ENCODE peak calls at places on chromosomes 3 and 15, in nine cellular contexts. C, F, O, J, G, T, U, Q and K are unnamed samples.

GRCh38 chr3:132262305-132262704 is 54.9 kb upstream of the ACP3 start:
- DNase-seq in C (no peak), F (no peak), O (no peak), J (no peak), G (no peak), T (no peak), U (no peak), Q (no peak), K (no peak)

GRCh38 chr3:152352559-152352958 is 83.8 kb downstream of the MBNL1 start:
- DNase-seq in C (no peak), F (no peak), O (no peak), J (peak; percentile 36), G (no peak), T (no peak), U (no peak), Q (peak; percentile 72), K (no peak)

GRCh38 chr15:98504998-98505397 is 143.3 kb upstream of the IGF1R start:
- DNase-seq in C (no peak), F (no peak), O (no peak), J (no peak), G (no peak), T (peak; percentile 26), U (no peak), Q (no peak), K (no peak)

GRCh38 chr15:95457520-95457919 is 873.0 kb upstream of the NR2F2 start:
- DNase-seq in C (no peak), F (no peak), O (no peak), J (peak; percentile 58), G (no peak), T (no peak), U (no peak), Q (no peak), K (no peak)

GRCh38 chr3:187969581-187969950 is 184.4 kb upstream of the LPP start:
- DNase-seq in C (no peak), F (no peak), O (no peak), J (no peak), G (no peak), T (no peak), U (no peak), Q (no peak), K (no peak)

GRCh38 chr15:63296195-63296594 is 18.8 kb downstream of the APH1B start:
- DNase-seq in C (peak; percentile 7), F (no peak), O (peak; percentile 45), J (no peak), G (no peak), T (no peak), U (peak; percentile 55), Q (no peak), K (no peak)

GRCh38 chr15:61013146-61013545 is 216.0 kb downstream of the RORA start:
- DNase-seq in C (no peak), F (no peak), O (no peak), J (no peak), G (no peak), T (no peak), U (no peak), Q (no peak), K (no peak)

GRCh38 chr3:43537206-43537605 is 84.6 kb downstream of the ANO10 start:
- DNase-seq in C (peak; percentile 44), F (no peak), O (no peak), J (no peak), G (no peak), T (no peak), U (no peak), Q (no peak), K (no peak)

GRCh38 chr15:52523192-52523591 is 5.5 kb downstream of the MYO5A start:
- DNase-seq in C (no peak), F (peak; percentile 64), O (no peak), J (peak; percentile 52), G (no peak), T (no peak), U (no peak), Q (peak; percentile 86), K (peak; percentile 69)

GRCh38 chr3:141959531-141959920 is 83.1 kb downstream of the ATP1B3 start:
- DNase-seq in C (no peak), F (no peak), O (no peak), J (no peak), G (no peak), T (no peak), U (no peak), Q (no peak), K (no peak)

GRCh38 chr15:51322622-51323296 is 15.6 kb downstream of the CYP19A1 start:
- DNase-seq in C (no peak), F (no peak), O (no peak), J (peak; percentile 68), G (no peak), T (no peak), U (peak; percentile 29), Q (peak; percentile 37), K (no peak)

GRCh38 chr3:23086366-23086765 is 116.8 kb upstream of the UBE2E2 start:
- DNase-seq in C (no peak), F (no peak), O (no peak), J (no peak), G (no peak), T (no peak), U (no peak), Q (no peak), K (no peak)

GRCh38 chr15:85694086-85694485 is 100.6 kb downstream of the KLHL25 start:
- DNase-seq in C (no peak), F (no peak), O (no peak), J (no peak), G (no peak), T (no peak), U (no peak), Q (no peak), K (no peak)

GRCh38 chr3:130462089-130462488 is 54.9 kb upstream of the COL6A6 start:
- DNase-seq in C (no peak), F (no peak), O (no peak), J (no peak), G (no peak), T (no peak), U (no peak), Q (no peak), K (no peak)

GRCh38 chr15:72205896-72206676 is 8.5 kb upstream of the GRAMD2A start:
- DNase-seq in C (no peak), F (no peak), O (no peak), J (no peak), G (no peak), T (no peak), U (no peak), Q (no peak), K (no peak)

GRCh38 chr3:100210777-100211145 is 50.0 kb upstream of the TBC1D23 start:
- DNase-seq in C (no peak), F (peak; percentile 25), O (peak; percentile 20), J (peak; percentile 89), G (no peak), T (no peak), U (no peak), Q (peak; percentile 85), K (peak; percentile 36)

GRCh38 chr3:78875431-78875830 is 892.4 kb downstream of the ROBO1 start:
- DNase-seq in C (no peak), F (no peak), O (no peak), J (no peak), G (no peak), T (no peak), U (no peak), Q (no peak), K (no peak)

GRCh38 chr3:877001-877400 is 215.8 kb upstream of the CNTN6 start:
- DNase-seq in C (no peak), F (no peak), O (no peak), J (peak; percentile 32), G (no peak), T (no peak), U (no peak), Q (no peak), K (peak; percentile 2)

GRCh38 chr3:142649996-142650693 is 54.0 kb downstream of the PLS1 start:
- DNase-seq in C (no peak), F (no peak), O (peak; percentile 57), J (no peak), G (no peak), T (no peak), U (no peak), Q (no peak), K (no peak)

GRCh38 chr15:47066386-47066785 is 650.9 kb upstream of the SEMA6D start:
- DNase-seq in C (no peak), F (no peak), O (no peak), J (no peak), G (no peak), T (no peak), U (no peak), Q (no peak), K (no peak)

GRCh38 chr3:102053375-102053989 is 204.2 kb downstream of the NFKBIZ start:
- DNase-seq in C (no peak), F (no peak), O (no peak), J (peak; percentile 65), G (no peak), T (no peak), U (no peak), Q (peak; percentile 71), K (peak; percentile 26)

GRCh38 chr3:42403737-42404136 is 6.7 kb downstream of the LYZL4 start:
- DNase-seq in C (no peak), F (no peak), O (no peak), J (no peak), G (no peak), T (no peak), U (no peak), Q (no peak), K (no peak)